ENCODE peak calls at places on chromosomes 3 and 15, in four cellular contexts. One of them, this sample, is unnamed.

GRCh38 chr3:147173280-147173679 is 233.1 kb downstream of the ZIC4 start:
- DNase-seq in IMR-90: no peak
- DNase-seq in adrenal gland: no peak
- DNase-seq in esophagus muscularis mucosa: no peak
- DNase-seq in this sample: no peak

GRCh38 chr3:140117111-140117526 is 182.1 kb downstream of the CLSTN2 start:
- DNase-seq in IMR-90: no peak
- DNase-seq in adrenal gland: peak
- DNase-seq in esophagus muscularis mucosa: no peak
- DNase-seq in this sample: no peak

GRCh38 chr15:58908550-58909309 is 24.7 kb downstream of the SLTM start:
- DNase-seq in IMR-90: no peak
- DNase-seq in adrenal gland: no peak
- DNase-seq in esophagus muscularis mucosa: no peak
- DNase-seq in this sample: no peak

GRCh38 chr15:69921626-69922624 is 175.8 kb downstream of the TLE3 start:
- DNase-seq in IMR-90: no peak
- DNase-seq in adrenal gland: no peak
- DNase-seq in esophagus muscularis mucosa: no peak
- DNase-seq in this sample: no peak

GRCh38 chr3:50316657-50317242 is 5.8 kb downstream of the HYAL2 start:
- DNase-seq in IMR-90: peak
- DNase-seq in adrenal gland: no peak
- DNase-seq in esophagus muscularis mucosa: no peak
- DNase-seq in this sample: peak

GRCh38 chr3:135970500-135971116 is 5.1 kb downstream of the PPP2R3A start:
- DNase-seq in IMR-90: peak
- DNase-seq in adrenal gland: no peak
- DNase-seq in esophagus muscularis mucosa: no peak
- DNase-seq in this sample: peak

GRCh38 chr15:56017511-56017910 is 24.1 kb upstream of the NEDD4 start:
- DNase-seq in IMR-90: no peak
- DNase-seq in adrenal gland: no peak
- DNase-seq in esophagus muscularis mucosa: no peak
- DNase-seq in this sample: no peak

GRCh38 chr3:128145279-128145678 is 8.0 kb upstream of the EEFSEC start:
- DNase-seq in IMR-90: no peak
- DNase-seq in adrenal gland: peak
- DNase-seq in esophagus muscularis mucosa: no peak
- DNase-seq in this sample: no peak

GRCh38 chr3:183385698-183386590 is 42.5 kb downstream of the MCF2L2 start:
- DNase-seq in IMR-90: peak
- DNase-seq in adrenal gland: peak
- DNase-seq in esophagus muscularis mucosa: no peak
- DNase-seq in this sample: peak

GRCh38 chr3:143442761-143443477 is 323.3 kb downstream of the CHST2 start:
- DNase-seq in IMR-90: peak
- DNase-seq in adrenal gland: no peak
- DNase-seq in esophagus muscularis mucosa: no peak
- DNase-seq in this sample: no peak

GRCh38 chr15:70222632-70223031 is 124.9 kb upstream of the TLE3 start:
- DNase-seq in IMR-90: no peak
- DNase-seq in adrenal gland: no peak
- DNase-seq in esophagus muscularis mucosa: no peak
- DNase-seq in this sample: no peak

GRCh38 chr3:72593881-72594397 is 254.3 kb downstream of the SHQ1 start:
- DNase-seq in IMR-90: peak
- DNase-seq in adrenal gland: no peak
- DNase-seq in esophagus muscularis mucosa: no peak
- DNase-seq in this sample: no peak

GRCh38 chr3:51673802-51674654 is 3.0 kb downstream of the TEX264 start:
- DNase-seq in IMR-90: no peak
- DNase-seq in adrenal gland: no peak
- DNase-seq in esophagus muscularis mucosa: no peak
- DNase-seq in this sample: no peak

GRCh38 chr3:15205934-15206661 is at the start of gene CAPN7:
- DNase-seq in IMR-90: peak
- DNase-seq in adrenal gland: peak
- DNase-seq in esophagus muscularis mucosa: peak
- DNase-seq in this sample: peak

GRCh38 chr15:33234019-33234418 is 39.5 kb upstream of the FMN1 start:
- DNase-seq in IMR-90: peak
- DNase-seq in adrenal gland: peak
- DNase-seq in esophagus muscularis mucosa: no peak
- DNase-seq in this sample: no peak

GRCh38 chr3:42298259-42298658 is 32.3 kb upstream of the CCK start:
- DNase-seq in IMR-90: no peak
- DNase-seq in adrenal gland: no peak
- DNase-seq in esophagus muscularis mucosa: peak
- DNase-seq in this sample: no peak

GRCh38 chr3:98460220-98460619 is 2.8 kb upstream of the OR5K1 start:
- DNase-seq in IMR-90: no peak
- DNase-seq in adrenal gland: no peak
- DNase-seq in esophagus muscularis mucosa: no peak
- DNase-seq in this sample: no peak

GRCh38 chr3:134663646-134664456 is 13.0 kb upstream of the KY start:
- DNase-seq in IMR-90: peak
- DNase-seq in adrenal gland: no peak
- DNase-seq in esophagus muscularis mucosa: no peak
- DNase-seq in this sample: no peak

GRCh38 chr15:62391565-62392262 is 226.6 kb upstream of the C2CD4B start:
- DNase-seq in IMR-90: peak
- DNase-seq in adrenal gland: peak
- DNase-seq in esophagus muscularis mucosa: no peak
- DNase-seq in this sample: no peak

GRCh38 chr15:25287823-25288222 is 151.0 kb downstream of the UBE3A start:
- DNase-seq in IMR-90: no peak
- DNase-seq in adrenal gland: no peak
- DNase-seq in esophagus muscularis mucosa: no peak
- DNase-seq in this sample: no peak

GRCh38 chr15:52124270-52124878 is 11.8 kb upstream of the BCL2L10 start:
- DNase-seq in IMR-90: peak
- DNase-seq in adrenal gland: peak
- DNase-seq in esophagus muscularis mucosa: no peak
- DNase-seq in this sample: no peak

GRCh38 chr3:42236611-42237010 is 29.4 kb downstream of the CCK start:
- DNase-seq in IMR-90: no peak
- DNase-seq in adrenal gland: no peak
- DNase-seq in esophagus muscularis mucosa: no peak
- DNase-seq in this sample: no peak

GRCh38 chr3:187370051-187370450 is 1.9 kb downstream of the RTP4 start:
- DNase-seq in IMR-90: no peak
- DNase-seq in adrenal gland: no peak
- DNase-seq in esophagus muscularis mucosa: no peak
- DNase-seq in this sample: no peak

GRCh38 chr15:91942676-91943417 is 89.3 kb downstream of the SLCO3A1 start:
- DNase-seq in IMR-90: peak
- DNase-seq in adrenal gland: peak
- DNase-seq in esophagus muscularis mucosa: peak
- DNase-seq in this sample: no peak

GRCh38 chr3:191968299-191968698 is 507.3 kb downstream of the PYDC2 start:
- DNase-seq in IMR-90: no peak
- DNase-seq in adrenal gland: no peak
- DNase-seq in esophagus muscularis mucosa: no peak
- DNase-seq in this sample: no peak

GRCh38 chr3:28916713-28917499 is 364.0 kb upstream of the RBMS3 start:
- DNase-seq in IMR-90: peak
- DNase-seq in adrenal gland: peak
- DNase-seq in esophagus muscularis mucosa: no peak
- DNase-seq in this sample: no peak

GRCh38 chr15:29003446-29004233 is 117.9 kb downstream of the APBA2 start:
- DNase-seq in IMR-90: peak
- DNase-seq in adrenal gland: no peak
- DNase-seq in esophagus muscularis mucosa: no peak
- DNase-seq in this sample: no peak

GRCh38 chr3:16618721-16619120 is 13.5 kb upstream of the DAZL start:
- DNase-seq in IMR-90: peak
- DNase-seq in adrenal gland: no peak
- DNase-seq in esophagus muscularis mucosa: no peak
- DNase-seq in this sample: no peak

GRCh38 chr3:144104146-144104545 is 132.5 kb downstream of the DIPK2A start:
- DNase-seq in IMR-90: no peak
- DNase-seq in adrenal gland: no peak
- DNase-seq in esophagus muscularis mucosa: no peak
- DNase-seq in this sample: no peak

GRCh38 chr3:27483117-27484001 is 825 bp downstream of the SLC4A7 start:
- DNase-seq in IMR-90: peak
- DNase-seq in adrenal gland: peak
- DNase-seq in esophagus muscularis mucosa: peak
- DNase-seq in this sample: no peak

GRCh38 chr3:155194973-155195372 is 98.5 kb downstream of the STRIT1 start:
- DNase-seq in IMR-90: no peak
- DNase-seq in adrenal gland: no peak
- DNase-seq in esophagus muscularis mucosa: no peak
- DNase-seq in this sample: no peak

GRCh38 chr3:123930426-123930825 is 30.6 kb downstream of the CCDC14 start:
- DNase-seq in IMR-90: no peak
- DNase-seq in adrenal gland: no peak
- DNase-seq in esophagus muscularis mucosa: no peak
- DNase-seq in this sample: no peak

GRCh38 chr15:31598620-31599019 is 272.0 kb downstream of the KLF13 start:
- DNase-seq in IMR-90: peak
- DNase-seq in adrenal gland: no peak
- DNase-seq in esophagus muscularis mucosa: no peak
- DNase-seq in this sample: no peak

GRCh38 chr15:69591905-69592508 is 139.4 kb downstream of the RPLP1 start:
- DNase-seq in IMR-90: no peak
- DNase-seq in adrenal gland: no peak
- DNase-seq in esophagus muscularis mucosa: no peak
- DNase-seq in this sample: no peak

GRCh38 chr3:141915016-141915415 is 38.6 kb downstream of the ATP1B3 start:
- DNase-seq in IMR-90: peak
- DNase-seq in adrenal gland: no peak
- DNase-seq in esophagus muscularis mucosa: no peak
- DNase-seq in this sample: no peak

GRCh38 chr15:74725241-74725774 is at the start of gene CYP1A1:
- DNase-seq in IMR-90: no peak
- DNase-seq in adrenal gland: peak
- DNase-seq in esophagus muscularis mucosa: no peak
- DNase-seq in this sample: no peak

GRCh38 chr3:10121064-10121463 is 5.6 kb downstream of the BRK1 start:
- DNase-seq in IMR-90: no peak
- DNase-seq in adrenal gland: no peak
- DNase-seq in esophagus muscularis mucosa: no peak
- DNase-seq in this sample: no peak

GRCh38 chr3:10116928-10117327 is 1.5 kb downstream of the BRK1 start:
- DNase-seq in IMR-90: no peak
- DNase-seq in adrenal gland: no peak
- DNase-seq in esophagus muscularis mucosa: no peak
- DNase-seq in this sample: no peak

GRCh38 chr3:10116138-10116460 is 624 bp downstream of the BRK1 start:
- DNase-seq in IMR-90: peak
- DNase-seq in adrenal gland: no peak
- DNase-seq in esophagus muscularis mucosa: no peak
- DNase-seq in this sample: peak

GRCh38 chr3:10119376-10119775 is 3.9 kb downstream of the BRK1 start:
- DNase-seq in IMR-90: no peak
- DNase-seq in adrenal gland: no peak
- DNase-seq in esophagus muscularis mucosa: no peak
- DNase-seq in this sample: no peak

GRCh38 chr3:10115326-10116137 is at the start of gene BRK1:
- DNase-seq in IMR-90: peak
- DNase-seq in adrenal gland: peak
- DNase-seq in esophagus muscularis mucosa: peak
- DNase-seq in this sample: peak
- TF ChIP-seq POLR2A in IMR-90: peak
- TF ChIP-seq POLR2A in adrenal gland: peak
- TF ChIP-seq POLR2A in esophagus muscularis mucosa: peak
- TF ChIP-seq POLR2A in this sample: peak

GRCh38 chr3:149657796-149658443 is at the start of gene WWTR1:
- DNase-seq in IMR-90: peak
- DNase-seq in adrenal gland: peak
- DNase-seq in esophagus muscularis mucosa: peak
- DNase-seq in this sample: peak
- TF ChIP-seq POLR2A in IMR-90: peak
- TF ChIP-seq POLR2A in adrenal gland: peak
- TF ChIP-seq POLR2A in esophagus muscularis mucosa: peak
- TF ChIP-seq POLR2A in this sample: peak

GRCh38 chr3:12427551-12427950 is 56.7 kb upstream of the TSEN2 start:
- DNase-seq in IMR-90: no peak
- DNase-seq in adrenal gland: no peak
- DNase-seq in esophagus muscularis mucosa: no peak
- DNase-seq in this sample: no peak

GRCh38 chr3:12425850-12426579 is 58.3 kb upstream of the TSEN2 start:
- DNase-seq in IMR-90: no peak
- DNase-seq in adrenal gland: no peak
- DNase-seq in esophagus muscularis mucosa: no peak
- DNase-seq in this sample: no peak

GRCh38 chr3:12430086-12430485 is 54.2 kb upstream of the TSEN2 start:
- DNase-seq in IMR-90: no peak
- DNase-seq in adrenal gland: no peak
- DNase-seq in esophagus muscularis mucosa: no peak
- DNase-seq in this sample: no peak

GRCh38 chr3:12424635-12425319 is 59.5 kb upstream of the TSEN2 start:
- DNase-seq in IMR-90: no peak
- DNase-seq in adrenal gland: peak
- DNase-seq in esophagus muscularis mucosa: no peak
- DNase-seq in this sample: no peak

GRCh38 chr3:12428131-12428530 is 56.1 kb upstream of the TSEN2 start:
- DNase-seq in IMR-90: no peak
- DNase-seq in adrenal gland: no peak
- DNase-seq in esophagus muscularis mucosa: no peak
- DNase-seq in this sample: no peak
- TF ChIP-seq POLR2A in IMR-90: no peak
- TF ChIP-seq POLR2A in adrenal gland: no peak
- TF ChIP-seq POLR2A in esophagus muscularis mucosa: no peak
- TF ChIP-seq POLR2A in this sample: no peak

GRCh38 chr3:12413721-12414255 is 70.5 kb upstream of the TSEN2 start:
- DNase-seq in IMR-90: no peak
- DNase-seq in adrenal gland: no peak
- DNase-seq in esophagus muscularis mucosa: no peak
- DNase-seq in this sample: no peak

GRCh38 chr3:12421132-12421531 is 63.1 kb upstream of the TSEN2 start:
- DNase-seq in IMR-90: no peak
- DNase-seq in adrenal gland: no peak
- DNase-seq in esophagus muscularis mucosa: no peak
- DNase-seq in this sample: no peak

GRCh38 chr3:12420393-12420792 is 63.9 kb upstream of the TSEN2 start:
- DNase-seq in IMR-90: no peak
- DNase-seq in adrenal gland: no peak
- DNase-seq in esophagus muscularis mucosa: no peak
- DNase-seq in this sample: no peak

GRCh38 chr3:12415014-12415653 is 69.1 kb upstream of the TSEN2 start:
- DNase-seq in IMR-90: no peak
- DNase-seq in adrenal gland: no peak
- DNase-seq in esophagus muscularis mucosa: peak
- DNase-seq in this sample: no peak

DNA sequence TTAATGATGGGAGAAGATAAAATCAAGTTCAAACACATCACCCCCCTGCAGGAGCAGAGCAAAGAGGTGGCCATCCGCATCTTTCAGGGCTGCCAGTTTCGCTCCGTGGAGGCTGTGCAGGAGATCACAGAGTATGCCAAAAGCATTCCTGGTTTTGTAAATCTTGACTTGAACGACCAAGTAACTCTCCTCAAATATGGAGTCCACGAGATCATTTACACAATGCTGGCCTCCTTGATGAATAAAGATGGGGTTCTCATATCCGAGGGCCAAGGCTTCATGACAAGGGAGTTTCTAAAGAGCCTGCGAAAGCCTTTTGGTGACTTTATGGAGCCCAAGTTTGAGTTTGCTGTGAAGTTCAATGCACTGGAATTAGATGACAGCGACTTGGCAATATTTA is 67.5 kb upstream of the TSEN2 start:
- DNase-seq in IMR-90: no peak
- DNase-seq in adrenal gland: no peak
- DNase-seq in esophagus muscularis mucosa: peak
- DNase-seq in this sample: no peak
- TF ChIP-seq POLR2A in IMR-90: no peak
- TF ChIP-seq POLR2A in adrenal gland: no peak
- TF ChIP-seq POLR2A in esophagus muscularis mucosa: no peak
- TF ChIP-seq POLR2A in this sample: no peak

This sample was measured in H54.